ENCODE peak calls at places on chromosomes 16 and 17, in ten cellular contexts. H, X, K, W, M, V, Q, Y, Z and L are unnamed samples.

GRCh38 chr16:28064150-28064549 is 636 bp upstream of the GSG1L start:
- DNase-seq in Y (no peak), Q (no peak), H (no peak), Z (no peak), M (no peak), X (no peak), W (no peak), V (no peak), K (no peak), L (no peak)

GRCh38 chr16:11094075-11094593 is 149.8 kb downstream of the CLEC16A start:
- DNase-seq in Q (no peak), K (peak), M (no peak), H (peak), Z (no peak), Y (no peak), X (peak), W (no peak), V (peak), L (no peak)

GRCh38 chr16:54090602-54091001 is 196.0 kb downstream of the IRX3 start:
- DNase-seq in Z (no peak), Y (no peak), W (no peak), X (no peak), K (no peak), H (no peak), V (no peak), M (no peak), Q (no peak), L (no peak)

GRCh38 chr17:1908699-1909309 is 79.0 kb downstream of the RPA1 start:
- DNase-seq in H (peak), M (peak), W (peak), Z (peak), Y (peak), Q (no peak), V (peak), K (peak), X (peak), L (peak)

GRCh38 chr16:78478267-78478821 is 378.9 kb downstream of the WWOX start:
- DNase-seq in V (peak), Y (no peak), W (no peak), Q (no peak), M (peak), Z (no peak), K (no peak), H (no peak), X (peak), L (no peak)

GRCh38 chr16:4410335-4411075 is 5.9 kb downstream of the CORO7 start:
- DNase-seq in Q (no peak), Y (peak), V (no peak), X (no peak), K (peak), W (no peak), Z (no peak), H (no peak), M (peak), L (no peak)

GRCh38 chr16:5925850-5926249 is 828.3 kb upstream of the EEF2KMT start:
- DNase-seq in Y (no peak), Q (no peak), H (no peak), M (no peak), Z (no peak), K (no peak), W (no peak), V (no peak), X (no peak), L (no peak)

GRCh38 chr17:37490638-37491614 is 1.2 kb downstream of the DUSP14 start:
- DNase-seq in X (peak), W (peak), Y (peak), H (peak), M (no peak), V (peak), Z (peak), Q (no peak), K (peak), L (no peak)

GRCh38 chr16:82627811-82628339 is 1.1 kb downstream of the CDH13 start:
- DNase-seq in W (no peak), X (no peak), M (no peak), H (peak), K (no peak), V (no peak), Y (no peak), Z (no peak), Q (no peak), L (peak)

GRCh38 chr17:9904277-9905077 is 594 bp downstream of the RCVRN start:
- DNase-seq in V (no peak), Y (no peak), M (no peak), X (no peak), H (no peak), Q (no peak), Z (no peak), K (no peak), W (no peak), L (no peak)

GRCh38 chr17:1693339-1693738 is 8.7 kb upstream of the PRPF8 start:
- DNase-seq in H (no peak), Q (no peak), M (no peak), X (no peak), Y (no peak), W (no peak), K (peak), V (no peak), Z (no peak), L (no peak)

GRCh38 chr17:27952366-27952765 is 59.2 kb upstream of the LYRM9 start:
- DNase-seq in Y (no peak), Q (no peak), Z (no peak), H (no peak), K (no peak), X (no peak), M (no peak), V (no peak), W (no peak), L (no peak)

GRCh38 chr16:763903-764750 is 3.6 kb downstream of the MSLN start:
- DNase-seq in Y (no peak), Q (no peak), X (no peak), V (no peak), H (no peak), Z (no peak), K (no peak), M (no peak), W (no peak), L (no peak)

GRCh38 chr17:36142806-36143205 is 33.6 kb downstream of the TBC1D3B start:
- DNase-seq in Z (no peak), Q (no peak), X (no peak), V (no peak), M (no peak), W (no peak), K (no peak), H (no peak), Y (no peak), L (no peak)

GRCh38 chr16:29012913-29013641 is 28.2 kb downstream of the LAT start:
- DNase-seq in W (no peak), H (no peak), K (peak), X (peak), Q (no peak), V (no peak), Z (no peak), Y (no peak), M (no peak), L (no peak)

GRCh38 chr17:72305964-72306551 is 185.2 kb downstream of the SOX9 start:
- DNase-seq in Y (no peak), Z (no peak), V (peak), Q (no peak), K (peak), X (no peak), M (no peak), W (no peak), H (no peak), L (no peak)

GRCh38 chr17:4901648-4902344 is 1.1 kb downstream of the CHRNE start:
- DNase-seq in X (peak), W (no peak), K (no peak), M (no peak), Q (no peak), H (no peak), V (no peak), Z (no peak), Y (peak), L (no peak)

GRCh38 chr17:34703533-34703932 is 124.2 kb downstream of the TMEM132E start:
- DNase-seq in K (peak), W (peak), X (peak), Q (no peak), H (no peak), M (no peak), V (peak), Z (peak), Y (peak), L (peak)

GRCh38 chr17:82782657-82783207 is 30.9 kb downstream of the TBCD start:
- DNase-seq in Y (no peak), M (no peak), V (no peak), H (no peak), W (no peak), K (no peak), Q (no peak), Z (no peak), X (no peak), L (no peak)

GRCh38 chr17:67441052-67441738 is 64.1 kb downstream of the PITPNC1 start:
- DNase-seq in Q (peak), M (no peak), K (peak), V (no peak), X (peak), W (peak), Y (no peak), Z (no peak), H (peak), L (peak)

GRCh38 chr17:17215575-17215974 is 9.4 kb upstream of the PLD6 start:
- DNase-seq in X (no peak), Z (no peak), M (no peak), W (no peak), H (no peak), K (no peak), Y (no peak), V (no peak), Q (no peak), L (no peak)

GRCh38 chr17:79482719-79483118 is 128.1 kb downstream of the RBFOX3 start:
- DNase-seq in H (no peak), M (no peak), K (no peak), V (no peak), Z (peak), Y (no peak), W (no peak), Q (no peak), X (no peak), L (no peak)

GRCh38 chr17:79923974-79924638 is 84.9 kb upstream of the CBX4 start:
- DNase-seq in Z (peak), Y (peak), K (no peak), X (peak), V (peak), H (peak), M (no peak), Q (no peak), W (peak), L (peak)

GRCh38 chr17:1005361-1005946 is 8.5 kb downstream of the TIMM22 start:
- DNase-seq in Y (peak), H (no peak), W (no peak), K (peak), V (no peak), X (no peak), Q (no peak), Z (no peak), M (peak), L (no peak)

GRCh38 chr16:89691231-89691985 is 4.9 kb downstream of the CDK10 start:
- DNase-seq in H (no peak), M (no peak), V (no peak), K (no peak), W (no peak), Z (no peak), Y (no peak), X (no peak), Q (no peak), L (no peak)

GRCh38 chr17:73261617-73261951 is at the start of gene CPSF4L:
- DNase-seq in V (no peak), Y (no peak), X (no peak), K (no peak), Q (no peak), H (no peak), W (no peak), Z (no peak), M (no peak), L (no peak)

GRCh38 chr16:18983565-18984424 is at the start of gene TMC7:
- DNase-seq in X (peak), Z (peak), Q (no peak), H (peak), V (peak), Y (peak), M (peak), K (peak), W (peak), L (peak)

GRCh38 chr17:64200080-64201042 is 62.7 kb downstream of the TEX2 start:
- DNase-seq in Z (no peak), W (no peak), Q (no peak), Y (peak), H (no peak), K (peak), X (peak), M (no peak), V (no peak), L (peak)